ENCODE peak calls at places on chromosome 7, in seven cellular contexts. V is pancreas; M is globus pallidus; E is mesothelial cell of epicardium; W is stimulated activated CD4-positive, alpha-beta T cell treated with anti-CD3 and anti-CD28 coated beads, Interleukin-1b, Interleukin-23, amount 100 ng/mL, for 1 hour; D is B cell; H is IMR-90. J is an unnamed sample.

GRCh38 chr7:29204491-29205281 is 10.1 kb downstream of the CHN2 start:
- DNase-seq in V (no peak), M (no peak), E (no peak), W (no peak), D (no peak), H (no peak), J (no peak)

GRCh38 chr7:116426428-116427156 is 72.9 kb upstream of the CAV2 start:
- DNase-seq in V (no peak), M (no peak), E (no peak), W (no peak), D (no peak), H (peak), J (peak)

GRCh38 chr7:69738396-69738889 is 140.2 kb downstream of the AUTS2 start:
- DNase-seq in V (no peak), M (no peak), E (peak), W (no peak), D (peak), H (no peak), J (no peak)

GRCh38 chr7:149317986-149318672 is 56.1 kb downstream of the ZNF783 start:
- DNase-seq in V (no peak), M (no peak), E (no peak), W (no peak), D (no peak), H (no peak), J (no peak)

GRCh38 chr7:144720139-144720538 is 115.7 kb downstream of the TPK1 start:
- DNase-seq in V (no peak), M (no peak), E (no peak), W (no peak), D (no peak), H (no peak), J (peak)

GRCh38 chr7:81691199-81691821 is 78.5 kb downstream of the HGF start:
- DNase-seq in V (no peak), M (no peak), E (no peak), W (no peak), D (no peak), H (peak), J (peak)

GRCh38 chr7:100793806-100794660 is 33.3 kb downstream of the EPHB4 start:
- DNase-seq in V (no peak), M (no peak), E (no peak), W (no peak), D (no peak), H (peak), J (peak)

GRCh38 chr7:63008366-63008765 is 990.3 kb upstream of the ZNF722 start:
- DNase-seq in V (no peak), M (no peak), E (no peak), W (no peak), D (no peak), H (no peak), J (no peak)

GRCh38 chr7:41867639-41868038 is 164.7 kb upstream of the INHBA start:
- DNase-seq in V (no peak), M (no peak), E (no peak), W (no peak), D (no peak), H (peak), J (no peak)

GRCh38 chr7:123615344-123615743 is 13.7 kb downstream of the ASB15 start:
- DNase-seq in V (no peak), M (no peak), E (no peak), W (no peak), D (no peak), H (peak), J (no peak)

GRCh38 chr7:144670251-144670650 is 165.6 kb downstream of the TPK1 start:
- DNase-seq in V (no peak), M (peak), E (no peak), W (no peak), D (no peak), H (no peak), J (peak)

GRCh38 chr7:668139-668871 is 58.2 kb upstream of the DNAAF5 start:
- DNase-seq in V (no peak), M (no peak), E (no peak), W (no peak), D (no peak), H (peak), J (no peak)

GRCh38 chr7:5525271-5526189 is 101.9 kb upstream of the TNRC18 start:
- DNase-seq in V (no peak), M (no peak), E (no peak), W (no peak), D (peak), H (peak), J (peak)

GRCh38 chr7:156818133-156818532 is 74.8 kb downstream of the LMBR1 start:
- DNase-seq in V (no peak), M (no peak), E (no peak), W (no peak), D (no peak), H (no peak), J (no peak)

GRCh38 chr7:27459729-27460048 is 203.0 kb downstream of the HIBADH start:
- DNase-seq in V (no peak), M (no peak), E (no peak), W (no peak), D (no peak), H (no peak), J (no peak)